ENCODE peak calls at places on chromosomes 7 and 10, in seven cellular contexts. F, Q, T, I, R, B and U are unnamed samples.
A peak's percentile ranks its signal among the peaks of the same experiment; 100 is the strongest.

GRCh38 chr10:102375867-102376266 is 19.6 kb upstream of the NFKB2 start:
- DNase-seq in I (no peak), F (no peak), T (no peak), B (no peak), Q (no peak), R (no peak), U (no peak)

GRCh38 chr7:64602518-64602917 is 39.6 kb upstream of the ZNF680 start:
- DNase-seq in B (no peak), R (no peak), T (no peak), I (no peak), F (no peak), Q (no peak), U (no peak)

GRCh38 chr7:114988755-114989154 is 66.9 kb downstream of the MDFIC start:
- DNase-seq in I (peak; percentile 94), Q (no peak), R (peak; percentile 74), F (peak; percentile 61), B (no peak), T (peak; percentile 69), U (no peak)

GRCh38 chr10:112639291-112639690 is 192.3 kb downstream of the VTI1A start:
- DNase-seq in Q (no peak), B (no peak), I (no peak), T (no peak), R (no peak), F (no peak), U (no peak)

GRCh38 chr10:5094265-5095205 is at the start of gene AKR1C3:
- DNase-seq in B (no peak), I (no peak), F (no peak), Q (no peak), R (no peak), T (peak; percentile 69), U (no peak)

GRCh38 chr7:20199015-20199737 is 18.0 kb downstream of the MACC1 start:
- DNase-seq in I (no peak), R (peak; percentile 28), T (peak; percentile 58), B (no peak), Q (peak; percentile 88), F (peak; percentile 81), U (no peak)

GRCh38 chr7:21305455-21306235 is 122.2 kb upstream of the SP4 start:
- DNase-seq in R (no peak), I (no peak), Q (no peak), T (no peak), F (no peak), B (no peak), U (no peak)

GRCh38 chr10:34931216-34931615 is 116.1 kb upstream of the PARD3 start:
- DNase-seq in F (no peak), I (no peak), R (no peak), T (no peak), Q (no peak), B (no peak), U (no peak)